ENCODE peak calls at places on chromosomes 7 and 10, in ten cellular contexts. N is NT2/D1; H is CD8-positive, alpha-beta T cell; B is heart right ventricle; O is tibial artery; W is cardiac muscle cell; K is adrenal gland; A is tibial nerve; V is Panc1; D is spleen. P is an unnamed sample. For H3K27me3, the result is how much of the 10 kb centered on the place peaks cover.

GRCh38 chr7:126016722-126017121 is 1087.1 kb upstream of the POT1 start:
- DNase-seq in N (no peak), H (no peak), B (no peak), O (no peak), W (no peak), K (no peak), A (no peak), V (no peak), D (no peak), P (no peak)

GRCh38 chr10:593901-594457 is 95.5 kb downstream of the DIP2C start:
- DNase-seq in N (no peak), H (no peak), B (no peak), O (no peak), W (peak), K (no peak), A (no peak), V (no peak), D (no peak), P (peak)

GRCh38 chr10:70403483-70404035 is 386 bp upstream of the EIF4EBP2 start:
- DNase-seq in N (no peak), H (no peak), B (no peak), O (no peak), W (no peak), K (no peak), A (no peak), V (no peak), D (no peak), P (no peak)

GRCh38 chr7:50560865-50561351 is 4.3 kb downstream of the DDC start:
- DNase-seq in N (no peak), H (no peak), B (no peak), O (no peak), W (no peak), K (peak), A (no peak), V (no peak), D (no peak), P (no peak)

GRCh38 chr10:34555653-34556052 is 259.4 kb downstream of the PARD3 start:
- DNase-seq in N (no peak), H (no peak), B (no peak), O (no peak), W (no peak), K (no peak), A (no peak), V (no peak), D (no peak), P (no peak)

GRCh38 chr10:115092555-115093285 is 445 bp upstream of the ATRNL1 start:
- DNase-seq in N (peak), H (no peak), B (peak), O (no peak), W (peak), K (peak), A (no peak), V (no peak), D (peak), P (peak)

GRCh38 chr7:132428247-132428919 is 147.9 kb downstream of the PLXNA4 start:
- DNase-seq in N (no peak), H (no peak), B (no peak), O (no peak), W (peak), K (peak), A (no peak), V (no peak), D (peak), P (no peak)

GRCh38 chr7:135723411-135723810 is 4.6 kb downstream of the SLC13A4 start:
- DNase-seq in N (no peak), H (no peak), B (no peak), O (no peak), W (no peak), K (no peak), A (no peak), V (no peak), D (no peak), P (peak)

GRCh38 chr10:47025253-47025539 is 114.0 kb downstream of the PTPN20 start:
- DNase-seq in N (no peak), H (no peak), B (no peak), O (no peak), W (no peak), K (peak), A (no peak), V (no peak), D (peak), P (peak)

GRCh38 chr10:75058142-75058541 is 53.3 kb upstream of the SAMD8 start:
- DNase-seq in N (no peak), H (no peak), B (no peak), O (no peak), W (no peak), K (no peak), A (no peak), V (no peak), D (peak), P (no peak)

GRCh38 chr10:125592897-125593296 is 90.1 kb downstream of the TEX36 start:
- DNase-seq in N (no peak), H (no peak), B (no peak), O (no peak), W (no peak), K (no peak), A (no peak), V (no peak), D (no peak), P (no peak)

GRCh38 chr10:61543831-61544230 is 90.7 kb upstream of the TMEM26 start:
- DNase-seq in N (no peak), H (no peak), B (no peak), O (no peak), W (no peak), K (no peak), A (no peak), V (no peak), D (no peak), P (no peak)

GRCh38 chr7:66668677-66669076 is 40.0 kb downstream of the KCTD7 start:
- DNase-seq in N (no peak), H (no peak), B (no peak), O (no peak), W (no peak), K (no peak), A (no peak), V (no peak), D (peak), P (no peak)

GRCh38 chr7:112370436-112370835 is 79.8 kb upstream of the IFRD1 start:
- DNase-seq in N (no peak), H (no peak), B (no peak), O (no peak), W (peak), K (peak), A (no peak), V (no peak), D (no peak), P (no peak)

GRCh38 chr7:130560972-130561371 is 69.1 kb downstream of the MEST start:
- DNase-seq in N (no peak), H (no peak), B (no peak), O (no peak), W (peak), K (no peak), A (no peak), V (peak), D (no peak), P (no peak)

GRCh38 chr7:133934974-133935330 is 192.2 kb upstream of the LRGUK start:
- DNase-seq in N (no peak), H (no peak), B (no peak), O (no peak), W (no peak), K (no peak), A (no peak), V (no peak), D (no peak), P (no peak)

GRCh38 chr7:95102662-95103061 is 195.3 kb downstream of the PPP1R9A start:
- DNase-seq in N (no peak), H (no peak), B (no peak), O (no peak), W (no peak), K (no peak), A (no peak), V (peak), D (no peak), P (no peak)

GRCh38 chr7:150751702-150752101 is 14.5 kb downstream of the GIMAP5 start:
- DNase-seq in N (no peak), H (no peak), B (peak), O (no peak), W (no peak), K (no peak), A (no peak), V (no peak), D (no peak), P (no peak)

GRCh38 chr10:49749144-49749543 is 13.0 kb downstream of the OGDHL start:
- DNase-seq in N (no peak), H (no peak), B (no peak), O (no peak), W (no peak), K (no peak), A (no peak), V (no peak), D (no peak), P (no peak)

GRCh38 chr7:23067271-23067670 is 38.3 kb upstream of the KLHL7 start:
- DNase-seq in N (no peak), H (no peak), B (no peak), O (no peak), W (peak), K (no peak), A (no peak), V (no peak), D (no peak), P (no peak)

GRCh38 chr7:88586219-88586618 is 173.3 kb upstream of the ZNF804B start:
- DNase-seq in N (no peak), H (no peak), B (no peak), O (no peak), W (no peak), K (no peak), A (no peak), V (no peak), D (no peak), P (no peak)

GRCh38 chr7:20793686-20794394 is 7.2 kb upstream of the SP8 start:
- DNase-seq in N (no peak), H (no peak), B (no peak), O (no peak), W (no peak), K (no peak), A (no peak), V (no peak), D (no peak), P (no peak)

GRCh38 chr7:98174334-98175259 is 36.6 kb upstream of the BHLHA15 start:
- DNase-seq in N (no peak), H (no peak), B (peak), O (no peak), W (no peak), K (no peak), A (no peak), V (no peak), D (no peak), P (peak)

GRCh38 chr7:159104188-159105030 is 40.3 kb downstream of the VIPR2 start:
- DNase-seq in N (no peak), H (no peak), B (peak), O (peak), W (no peak), K (no peak), A (no peak), V (no peak), D (peak), P (peak)

GRCh38 chr10:46094931-46095755 is 49.1 kb upstream of the MSMB start:
- DNase-seq in N (no peak), H (no peak), B (no peak), O (no peak), W (no peak), K (no peak), A (no peak), V (no peak), D (no peak), P (no peak)

GRCh38 chr7:77439572-77439971 is 23.4 kb upstream of the GSAP start:
- DNase-seq in N (no peak), H (no peak), B (peak), O (peak), W (peak), K (peak), A (peak), V (no peak), D (no peak), P (peak)

GRCh38 chr10:98363188-98363587 is 51.8 kb downstream of the PYROXD2 start:
- DNase-seq in N (no peak), H (no peak), B (no peak), O (no peak), W (no peak), K (no peak), A (no peak), V (no peak), D (no peak), P (no peak)

GRCh38 chr10:113554214-113554613 is 1.4 kb downstream of the HABP2 start:
- DNase-seq in N (no peak), H (no peak), B (no peak), O (no peak), W (no peak), K (no peak), A (no peak), V (no peak), D (no peak), P (no peak)

GRCh38 chr7:28739826-28740225 is 218.3 kb downstream of the TRIL start:
- DNase-seq in N (peak), H (no peak), B (no peak), O (no peak), W (no peak), K (no peak), A (no peak), V (no peak), D (no peak), P (no peak)

DNA sequence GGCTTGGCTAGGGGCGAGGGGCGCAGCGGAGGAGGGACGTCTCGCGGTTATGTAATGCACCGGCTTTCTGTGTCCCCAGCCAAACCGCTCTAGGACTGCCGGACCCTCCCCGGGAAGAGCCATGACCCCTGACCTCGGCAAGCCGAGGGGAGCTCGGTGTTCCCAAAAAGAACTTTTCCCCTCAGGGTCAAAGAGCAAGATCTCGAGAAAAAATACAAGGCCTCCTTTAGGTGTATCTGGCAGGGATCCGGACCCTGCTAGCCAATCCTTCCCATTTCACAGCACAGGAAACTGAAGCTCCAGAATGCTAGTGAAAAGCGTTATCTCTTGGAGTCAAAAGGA is 590 bp upstream of the SLC16A12 start:
- DNase-seq in N (no peak), H (no peak), B (no peak), O (no peak), W (no peak), K (no peak), A (no peak), V (no peak), D (no peak), P (no peak)
- H3K4me3 ChIP-seq in N (peak), H (no peak), B (peak), O (peak), W (peak), K (peak), A (peak), V (peak), D (peak), P (peak)

DNA sequence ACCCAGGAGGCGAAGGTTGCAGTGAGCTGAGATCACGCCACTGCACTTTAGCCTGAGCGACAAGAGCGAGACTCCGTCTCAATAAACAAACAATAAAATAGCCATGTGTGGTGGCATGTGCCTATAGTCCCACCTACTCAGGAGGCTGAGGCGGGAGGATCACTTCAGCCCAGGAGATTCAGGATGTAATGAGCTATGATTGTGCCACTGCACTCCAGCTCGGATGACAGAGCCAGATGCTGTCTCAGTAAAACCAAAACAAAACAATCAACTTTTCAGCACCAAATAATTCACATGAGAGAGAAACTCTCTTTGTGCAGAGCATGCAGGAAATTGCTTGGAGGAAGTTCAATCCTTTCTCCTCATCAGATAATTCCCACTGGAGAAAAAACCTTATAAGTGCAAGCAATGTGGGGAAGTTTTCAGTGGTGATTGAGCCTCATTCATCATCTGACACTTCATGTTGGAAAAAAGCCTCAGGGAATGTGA is 13.4 kb upstream of the FIS1 start:
- DNase-seq in N (no peak), H (no peak), B (no peak), O (no peak), W (no peak), K (no peak), A (no peak), V (no peak), D (no peak), P (no peak)
- H3K27me3 ChIP-seq in N (under half), H (under half), B (under half), O (under half), W (under half), K (under half), A (under half), V (under half), D (under half), P (under half)

DNA sequence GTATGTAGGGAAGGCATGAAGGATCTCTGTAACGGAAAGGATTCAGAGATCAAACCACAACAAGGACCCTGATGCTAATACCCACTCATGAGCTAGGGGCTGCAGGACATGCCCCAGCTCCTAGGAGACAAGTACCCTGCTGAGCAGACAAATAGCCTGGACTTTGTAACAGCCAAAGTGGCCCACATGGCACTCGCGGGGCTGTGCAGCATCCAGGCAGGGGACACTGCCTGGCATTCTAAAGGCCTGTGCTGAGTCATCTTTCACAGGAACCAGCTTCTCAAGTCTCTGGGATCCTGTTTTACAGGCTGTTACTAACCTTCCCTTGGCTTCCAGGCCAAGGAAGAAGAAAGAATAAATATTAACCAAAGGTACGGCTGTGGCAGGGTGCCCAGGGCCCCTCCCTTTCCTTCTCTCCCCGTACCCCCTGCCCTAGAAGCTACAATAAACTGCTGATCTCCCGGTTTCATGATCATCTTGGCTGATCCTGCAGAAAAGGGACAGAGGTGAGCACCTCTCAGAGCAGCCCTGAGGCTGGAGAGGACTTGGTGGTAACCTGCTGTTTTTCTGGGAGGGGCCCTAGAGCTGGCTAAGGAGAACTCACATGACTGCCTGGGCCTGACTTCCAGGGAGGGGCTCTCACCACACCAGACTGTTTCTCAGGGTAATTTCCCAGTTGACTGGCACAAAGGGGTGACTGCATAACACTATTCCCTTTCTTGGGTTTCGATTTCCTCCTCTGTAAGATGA is 4.2 kb upstream of the RPEL1 start:
- DNase-seq in N (no peak), H (no peak), B (no peak), O (peak), W (no peak), K (peak), A (no peak), V (no peak), D (no peak), P (peak)
- H3K4me3 ChIP-seq in N (no peak), H (no peak), B (no peak), O (no peak), W (no peak), K (no peak), A (no peak), V (no peak), D (no peak), P (peak)

GRCh38 chr7:26658080-26658697 is 206.2 kb downstream of the SKAP2 start:
- DNase-seq in N (peak), H (no peak), B (no peak), O (no peak), W (no peak), K (no peak), A (no peak), V (no peak), D (no peak), P (no peak)
- H3K27me3 ChIP-seq in N (under half), H (under half), B (half or more), O (under half), W (under half), K (under half), A (under half), V (under half), D (under half), P (under half)

GRCh38 chr7:123948122-123948521 is 23.1 kb downstream of the SPAM1 start:
- DNase-seq in N (no peak), H (no peak), B (no peak), O (no peak), W (no peak), K (no peak), A (no peak), V (no peak), D (no peak), P (no peak)
- H3K4me3 ChIP-seq in N (no peak), H (no peak), B (no peak), O (no peak), W (no peak), K (no peak), A (no peak), V (no peak), D (no peak), P (no peak)

DNA sequence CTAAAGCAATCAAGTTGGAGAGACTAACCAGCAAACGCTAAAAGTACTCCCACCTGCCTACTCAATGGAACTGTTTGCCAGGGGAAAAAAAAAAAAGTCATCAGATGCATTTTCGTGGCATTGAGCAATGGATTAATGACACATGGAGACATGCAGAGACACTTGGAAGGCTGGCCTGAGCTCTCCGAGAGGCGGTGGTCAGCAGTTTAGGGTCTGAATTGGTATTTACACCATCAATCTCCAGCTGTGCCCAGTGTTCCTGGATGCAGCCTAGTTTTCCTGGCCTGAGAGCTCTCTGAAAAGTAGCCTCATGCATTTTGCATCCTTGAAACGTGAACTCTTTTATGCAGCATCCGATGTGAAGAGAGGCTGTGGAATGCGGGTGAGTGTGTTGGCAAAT is 137.9 kb upstream of the PFKP start:
- DNase-seq in N (peak), H (no peak), B (no peak), O (no peak), W (no peak), K (no peak), A (no peak), V (no peak), D (no peak), P (no peak)
- H3K27me3 ChIP-seq in N (under half), H (under half), B (under half), O (under half), W (under half), K (under half), A (under half), V (under half), D (under half), P (under half)

GRCh38 chr10:100742067-100742771 is 3.2 kb upstream of the PAX2 start:
- DNase-seq in N (no peak), H (no peak), B (no peak), O (no peak), W (no peak), K (no peak), A (no peak), V (no peak), D (no peak), P (no peak)
- H3K4me3 ChIP-seq in N (peak), H (no peak), B (no peak), O (no peak), W (no peak), K (no peak), A (no peak), V (peak), D (no peak), P (no peak)

GRCh38 chr10:100669616-100670015 is 75.8 kb upstream of the PAX2 start:
- DNase-seq in N (no peak), H (no peak), B (no peak), O (no peak), W (no peak), K (no peak), A (no peak), V (no peak), D (no peak), P (no peak)
- H3K27me3 ChIP-seq in N (under half), H (under half), B (half or more), O (under half), W (half or more), K (under half), A (under half), V (under half), D (under half), P (half or more)

GRCh38 chr7:96870201-96870600 is 135.2 kb upstream of the DLX6 start:
- DNase-seq in N (no peak), H (no peak), B (no peak), O (no peak), W (no peak), K (no peak), A (no peak), V (no peak), D (no peak), P (no peak)

DNA sequence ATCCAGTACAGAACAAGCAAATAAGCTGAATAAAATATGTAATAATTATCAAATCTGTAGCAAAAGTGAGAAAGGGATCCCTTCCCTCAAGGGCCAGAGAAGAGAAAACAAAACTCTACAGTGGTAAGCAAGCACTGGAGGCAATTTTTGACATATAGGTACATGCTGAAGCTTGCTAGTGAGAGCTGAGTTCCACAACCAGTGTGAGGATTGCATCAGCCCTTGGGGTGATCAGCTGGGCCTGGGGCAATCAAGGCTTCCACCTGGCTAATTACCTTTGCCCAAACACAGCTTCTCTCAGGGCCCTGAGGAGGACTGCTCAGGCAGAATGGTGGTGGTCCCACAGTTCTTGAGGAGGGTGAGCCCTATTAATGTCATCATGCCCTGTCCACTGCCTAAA is 134.4 kb upstream of the DLX6 start:
- DNase-seq in N (no peak), H (no peak), B (no peak), O (no peak), W (no peak), K (no peak), A (no peak), V (no peak), D (no peak), P (no peak)
- H3K4me3 ChIP-seq in N (no peak), H (no peak), B (no peak), O (no peak), W (no peak), K (no peak), A (no peak), V (no peak), D (no peak), P (no peak)